ENCODE peak calls at places on chromosomes 11 and 22, in eight cellular contexts. S, M, N, J, O, Z, I and E are unnamed samples.

GRCh38 chr11:1718326-1718725 is 21.3 kb downstream of the KRTAP5-6 start:
- DNase-seq in J (no peak), S (no peak), I (no peak), M (no peak), N (no peak), O (no peak), Z (no peak), E (no peak)

GRCh38 chr11:95322546-95322945 is 91.5 kb upstream of the SESN3 start:
- DNase-seq in M (no peak), S (no peak), O (no peak), J (no peak), I (peak; percentile 45), Z (peak; percentile 72), N (no peak), E (no peak)

GRCh38 chr11:126547691-126548090 is 192.2 kb downstream of the ST3GAL4 start:
- DNase-seq in J (no peak), S (no peak), O (no peak), I (no peak), N (no peak), Z (peak; percentile 25), M (no peak), E (no peak)

GRCh38 chr11:120172054-120172881 is 34.4 kb upstream of the TRIM29 start:
- DNase-seq in S (peak; percentile 81), M (peak; percentile 72), N (peak; percentile 71), O (peak; percentile 70), Z (peak; percentile 82), I (peak; percentile 73), J (peak; percentile 36), E (peak; percentile 56)

GRCh38 chr11:36363361-36364272 is 67.5 kb downstream of the PRR5L start:
- DNase-seq in N (no peak), M (no peak), J (no peak), Z (no peak), S (no peak), I (no peak), O (no peak), E (no peak)

GRCh38 chr11:25068451-25068850 is 571.6 kb downstream of the LUZP2 start:
- DNase-seq in Z (no peak), S (no peak), M (no peak), N (no peak), I (no peak), O (no peak), J (no peak), E (no peak)

GRCh38 chr11:11580012-11580411 is 41.8 kb downstream of the GALNT18 start:
- DNase-seq in O (no peak), M (no peak), N (no peak), I (no peak), S (no peak), Z (no peak), J (no peak), E (no peak)

GRCh38 chr11:16956538-16957153 is 57.6 kb downstream of the PLEKHA7 start:
- DNase-seq in Z (no peak), S (no peak), I (no peak), O (no peak), M (no peak), N (no peak), J (no peak), E (no peak)

GRCh38 chr11:132772712-132773545 is 759.4 kb downstream of the OPCML start:
- DNase-seq in Z (no peak), J (no peak), N (peak; percentile 12), I (no peak), M (no peak), S (no peak), O (no peak), E (no peak)

GRCh38 chr11:46917109-46918086 is 952 bp downstream of the LRP4 start:
- DNase-seq in Z (peak; percentile 19), J (no peak), I (no peak), M (no peak), O (no peak), S (no peak), N (no peak), E (no peak)

GRCh38 chr22:45831394-45831793 is 145.6 kb downstream of the WNT7B start:
- DNase-seq in O (no peak), J (no peak), I (peak; percentile 46), Z (peak; percentile 41), M (no peak), S (no peak), N (no peak), E (no peak)